ENCODE peak calls at places on chromosomes 6 and 20, in ten cellular contexts. T, W, B, S, M, G, V, J, N and U are unnamed samples. For H3K27me3, the result is how much of the 10 kb centered on the place peaks cover.

GRCh38 chr20:33684533-33685327 is 1.5 kb downstream of the E2F1 start:
- DNase-seq in M (peak), V (peak), B (no peak), S (no peak), W (no peak), J (peak), N (no peak), G (no peak), T (no peak), U (no peak)

GRCh38 chr6:106688177-106688951 is 59.0 kb downstream of the QRSL1 start:
- DNase-seq in J (no peak), N (peak), W (no peak), M (no peak), G (no peak), B (no peak), S (no peak), V (no peak), T (no peak), U (no peak)

GRCh38 chr6:113645576-113645970 is 211.6 kb upstream of the MARCKS start:
- DNase-seq in M (no peak), T (peak), N (no peak), W (peak), S (peak), V (no peak), J (no peak), B (no peak), G (no peak), U (no peak)

GRCh38 chr20:57999465-58000111 is 228.9 kb downstream of the ANKRD60 start:
- DNase-seq in V (peak), S (peak), M (no peak), T (no peak), N (no peak), J (no peak), W (peak), B (no peak), G (peak), U (no peak)

GRCh38 chr20:58637466-58638198 is 13.5 kb upstream of the STX16 start:
- DNase-seq in G (no peak), T (no peak), N (no peak), V (no peak), M (no peak), B (no peak), S (no peak), W (no peak), J (no peak), U (no peak)

GRCh38 chr20:62616728-62617621 is 25.3 kb upstream of the SLCO4A1 start:
- DNase-seq in G (peak), W (peak), T (peak), J (peak), V (peak), N (no peak), B (peak), M (peak), S (peak), U (no peak)

GRCh38 chr6:169450097-169450496 is 196.5 kb upstream of the THBS2 start:
- DNase-seq in J (no peak), T (no peak), W (no peak), M (no peak), S (no peak), G (no peak), N (no peak), V (no peak), B (no peak), U (no peak)

GRCh38 chr6:40719671-40720374 is 132.7 kb upstream of the LRFN2 start:
- DNase-seq in J (no peak), B (no peak), V (peak), N (peak), S (no peak), W (peak), G (no peak), T (no peak), M (no peak), U (no peak)

GRCh38 chr6:17456711-17457110 is 63.3 kb downstream of the CAP2 start:
- DNase-seq in B (no peak), T (no peak), J (no peak), W (no peak), N (no peak), G (no peak), M (no peak), V (no peak), S (no peak), U (no peak)

GRCh38 chr20:12455152-12455551 is 537.5 kb downstream of the BTBD3 start:
- DNase-seq in W (no peak), M (no peak), V (no peak), J (no peak), B (no peak), T (no peak), N (no peak), S (no peak), G (no peak), U (no peak)

GRCh38 chr6:79668381-79668780 is 37.3 kb downstream of the SH3BGRL2 start:
- DNase-seq in J (no peak), T (no peak), N (no peak), M (no peak), G (no peak), W (no peak), V (no peak), S (peak), B (no peak), U (no peak)

GRCh38 chr6:93319304-93319703 is 100.1 kb downstream of the EPHA7 start:
- DNase-seq in N (no peak), M (no peak), W (no peak), B (no peak), T (no peak), V (no peak), G (no peak), S (no peak), J (no peak), U (no peak)

GRCh38 chr20:53735536-53736050 is 142.0 kb upstream of the ZNF217 start:
- DNase-seq in V (peak), M (no peak), T (no peak), W (no peak), S (no peak), J (no peak), N (no peak), B (no peak), G (no peak), U (no peak)

GRCh38 chr20:32559753-32560380 is 25.3 kb downstream of the NOL4L start:
- DNase-seq in T (no peak), G (no peak), S (no peak), N (no peak), B (no peak), M (no peak), W (no peak), J (no peak), V (no peak), U (no peak)

GRCh38 chr6:6332873-6333272 is 12.4 kb upstream of the F13A1 start:
- DNase-seq in G (no peak), S (no peak), N (peak), M (no peak), V (no peak), T (no peak), W (no peak), B (no peak), J (no peak), U (no peak)

GRCh38 chr20:17863577-17864292 is 104.9 kb downstream of the SNX5 start:
- DNase-seq in M (peak), W (peak), V (peak), T (peak), S (peak), J (peak), G (no peak), B (no peak), N (no peak), U (no peak)

GRCh38 chr6:17490724-17491123 is 97.3 kb downstream of the CAP2 start:
- DNase-seq in J (no peak), G (no peak), N (no peak), W (no peak), T (no peak), V (peak), S (no peak), B (no peak), M (no peak), U (no peak)

GRCh38 chr20:31920275-31920855 is 31.5 kb downstream of the PDRG1 start:
- DNase-seq in S (no peak), B (no peak), J (no peak), T (no peak), M (no peak), W (no peak), G (no peak), V (no peak), N (no peak), U (no peak)

GRCh38 chr20:5065489-5066383 is 54.0 kb downstream of the PCNA start:
- DNase-seq in S (peak), T (peak), V (peak), J (peak), M (no peak), W (no peak), B (peak), N (no peak), G (no peak), U (peak)

GRCh38 chr6:13194852-13195251 is 133.5 kb downstream of the TBC1D7 start:
- DNase-seq in B (peak), V (peak), J (no peak), W (peak), M (no peak), N (no peak), S (peak), G (peak), T (peak), U (no peak)

GRCh38 chr20:52490715-52491430 is 299.3 kb upstream of the ZFP64 start:
- DNase-seq in N (no peak), B (no peak), G (no peak), M (no peak), W (no peak), V (peak), S (no peak), T (no peak), J (no peak), U (no peak)

GRCh38 chr20:3420211-3420707 is 12.8 kb upstream of the DNAAF9 start:
- DNase-seq in W (peak), B (no peak), N (peak), S (peak), M (no peak), G (peak), J (no peak), V (no peak), T (peak), U (no peak)

GRCh38 chr20:38143646-38144554 is 21.2 kb downstream of the TGM2 start:
- DNase-seq in B (no peak), M (peak), G (no peak), W (no peak), S (peak), J (no peak), V (peak), T (peak), N (no peak), U (no peak)

GRCh38 chr6:42970859-42971612 is 7.9 kb downstream of the PEX6 start:
- DNase-seq in M (no peak), V (peak), T (no peak), J (no peak), G (no peak), S (no peak), W (no peak), N (no peak), B (no peak), U (no peak)

GRCh38 chr6:6724319-6725119 is 136.0 kb downstream of the LY86 start:
- DNase-seq in S (peak), N (no peak), M (peak), J (peak), V (peak), W (peak), T (peak), B (peak), G (peak), U (no peak)

GRCh38 chr6:116278853-116279231 is 888 bp downstream of the TSPYL1 start:
- DNase-seq in G (peak), T (peak), M (peak), B (no peak), V (no peak), S (no peak), W (no peak), J (peak), N (no peak), U (no peak)

GRCh38 chr6:138187156-138187555 is 25.4 kb downstream of the ARFGEF3 start:
- DNase-seq in V (no peak), J (no peak), M (no peak), N (no peak), S (no peak), W (no peak), G (no peak), B (no peak), T (no peak), U (no peak)

GRCh38 chr20:52529856-52530255 is 338.3 kb upstream of the ZFP64 start:
- DNase-seq in G (no peak), M (no peak), S (no peak), V (no peak), N (no peak), B (no peak), T (no peak), W (no peak), J (no peak), U (no peak)

GRCh38 chr6:7154341-7155139 is 46.8 kb downstream of the RREB1 start:
- DNase-seq in T (no peak), S (no peak), N (peak), B (no peak), M (no peak), W (no peak), J (no peak), G (no peak), V (no peak), U (no peak)

GRCh38 chr6:163355471-163355991 is 59.0 kb upstream of the QKI start:
- DNase-seq in M (peak), G (peak), N (no peak), V (peak), S (no peak), T (peak), B (no peak), J (peak), W (no peak), U (no peak)

GRCh38 chr6:150666071-150666470 is 66.4 kb downstream of the PLEKHG1 start:
- DNase-seq in N (no peak), V (no peak), W (peak), J (no peak), S (peak), B (no peak), T (peak), M (no peak), G (peak), U (no peak)

GRCh38 chr20:53778041-53778516 is 184.4 kb upstream of the ZNF217 start:
- DNase-seq in V (no peak), B (no peak), T (no peak), J (no peak), M (no peak), N (no peak), G (no peak), W (no peak), S (no peak), U (no peak)

GRCh38 chr6:14066782-14067406 is 50.7 kb upstream of the CD83 start:
- DNase-seq in G (no peak), V (peak), N (no peak), T (no peak), S (no peak), B (peak), J (no peak), M (peak), W (peak), U (no peak)

GRCh38 chr6:166587631-166588413 is 1.3 kb upstream of the RAMACL start:
- DNase-seq in N (peak), V (no peak), W (no peak), S (no peak), J (no peak), T (no peak), M (no peak), G (no peak), B (no peak), U (no peak)

GRCh38 chr6:143744593-143745151 is 66.9 kb downstream of the PHACTR2 start:
- DNase-seq in M (no peak), N (no peak), G (peak), V (no peak), T (no peak), W (no peak), B (peak), J (no peak), S (peak), U (no peak)
- H3K27me3 ChIP-seq in M (under half), N (under half), G (under half), V (under half), T (under half), W (under half), B (under half), J (under half), S (under half), U (under half)

GRCh38 chr6:41787219-41787917 is at the start of gene TOMM6:
- DNase-seq in S (peak), J (peak), W (peak), N (peak), B (peak), V (peak), M (peak), T (peak), G (peak), U (peak)

GRCh38 chr6:41785254-41785653 is 2.2 kb upstream of the TOMM6 start:
- DNase-seq in J (no peak), M (no peak), S (no peak), W (no peak), G (no peak), B (no peak), V (no peak), N (no peak), T (no peak), U (no peak)

GRCh38 chr6:41784581-41785171 is 2.8 kb upstream of the TOMM6 start:
- DNase-seq in V (no peak), S (no peak), J (no peak), N (no peak), W (no peak), M (no peak), T (no peak), G (no peak), B (no peak), U (no peak)

GRCh38 chr6:41785689-41786450 is 1.6 kb upstream of the TOMM6 start:
- DNase-seq in W (no peak), M (no peak), T (peak), G (no peak), J (peak), B (no peak), V (no peak), N (no peak), S (peak), U (no peak)

GRCh38 chr6:41786451-41787218 is 859 bp upstream of the TOMM6 start:
- DNase-seq in B (peak), G (peak), M (peak), T (peak), S (peak), J (peak), N (no peak), W (peak), V (peak), U (peak)
- TF ChIP-seq POLR2A in B (peak), G (no peak), M (no peak), T (peak), S (peak), J (peak), N (no peak), W (peak), V (peak), U (no peak)

GRCh38 chr6:33078919-33079521 is 3.2 kb downstream of the HLA-DPB1 start:
- DNase-seq in V (no peak), B (no peak), N (no peak), S (no peak), W (no peak), J (no peak), T (no peak), M (no peak), G (no peak), U (no peak)
- H3K27me3 ChIP-seq in V (under half), B (under half), N (under half), S (under half), W (under half), J (under half), T (under half), M (under half), G (under half), U (under half)

DNA sequence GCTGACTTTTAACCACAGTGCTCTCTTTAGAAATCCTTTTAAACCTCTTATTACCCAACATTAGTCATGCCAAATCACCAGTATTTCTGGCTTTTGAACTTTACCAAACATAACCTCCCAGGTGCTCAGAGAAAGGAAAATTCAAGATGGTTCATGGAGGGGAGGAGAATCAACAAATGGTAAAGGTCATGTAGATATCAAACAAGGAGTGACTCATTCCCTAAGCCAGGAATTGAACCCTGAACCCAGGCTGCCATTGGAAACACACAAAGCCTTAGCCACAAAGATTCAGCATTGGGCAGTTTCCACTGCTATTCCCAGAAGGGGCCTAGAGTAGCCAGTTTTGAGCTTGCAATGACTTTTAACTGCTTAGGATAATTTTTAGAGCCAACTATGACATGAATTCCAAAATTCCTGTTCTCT is 21.6 kb upstream of the ENTPD6 start:
- DNase-seq in N (no peak), B (no peak), J (no peak), T (no peak), M (no peak), S (no peak), W (no peak), G (no peak), V (no peak), U (no peak)
- TF ChIP-seq POLR2A in N (no peak), B (no peak), J (no peak), T (no peak), M (no peak), S (no peak), W (no peak), G (no peak), V (no peak), U (no peak)

GRCh38 chr20:46028110-46028509 is 905 bp upstream of the SLC12A5 start:
- DNase-seq in S (no peak), N (no peak), V (no peak), G (no peak), B (no peak), J (no peak), M (no peak), T (no peak), W (no peak), U (no peak)

GRCh38 chr20:46025376-46025783 is 3.6 kb upstream of the SLC12A5 start:
- DNase-seq in N (no peak), V (no peak), B (no peak), G (no peak), T (no peak), W (no peak), J (no peak), S (no peak), M (no peak), U (no peak)

GRCh38 chr20:46028772-46029371 is at the start of gene SLC12A5:
- DNase-seq in S (no peak), M (no peak), N (no peak), J (no peak), W (no peak), G (no peak), V (no peak), T (no peak), B (no peak), U (no peak)

GRCh38 chr20:46030290-46031013 is 1.4 kb downstream of the SLC12A5 start:
- DNase-seq in N (no peak), T (no peak), V (no peak), M (no peak), G (no peak), S (no peak), W (no peak), B (no peak), J (no peak), U (no peak)

DNA sequence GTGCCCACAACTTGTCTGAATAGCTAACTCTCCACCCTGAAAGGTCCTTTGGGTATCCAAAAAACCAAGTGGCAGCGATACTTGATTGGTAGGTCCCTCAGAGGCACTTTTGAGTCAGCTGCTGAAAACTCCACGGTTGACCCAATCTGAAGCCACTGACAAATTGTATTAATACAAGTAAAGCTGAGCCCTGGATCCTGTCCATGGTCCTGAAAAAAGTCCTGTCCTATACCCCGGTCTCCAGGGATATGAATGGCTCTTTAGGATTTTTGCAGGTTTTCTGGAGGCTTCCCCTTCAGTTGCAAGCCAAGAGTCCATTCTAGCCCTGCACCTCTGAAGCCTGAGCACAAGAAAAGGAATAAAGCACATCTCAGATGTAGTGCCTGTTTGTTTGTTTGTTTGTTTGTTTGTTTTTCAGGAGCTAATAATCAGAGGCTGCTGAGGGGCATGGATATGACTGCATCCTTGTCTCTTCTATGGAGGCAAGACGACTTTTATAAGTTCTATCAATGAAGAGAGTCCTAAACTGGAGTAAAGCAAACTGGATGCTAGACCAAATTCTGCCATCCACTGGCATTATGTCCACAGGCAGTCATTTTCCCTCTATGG is 1.7 kb upstream of the SLC12A5 start:
- DNase-seq in S (no peak), G (no peak), T (peak), N (no peak), J (peak), B (no peak), M (no peak), V (peak), W (peak), U (no peak)
- H3K27me3 ChIP-seq in S (half or more), G (under half), T (under half), N (under half), J (under half), B (under half), M (under half), V (under half), W (under half), U (under half)

DNA sequence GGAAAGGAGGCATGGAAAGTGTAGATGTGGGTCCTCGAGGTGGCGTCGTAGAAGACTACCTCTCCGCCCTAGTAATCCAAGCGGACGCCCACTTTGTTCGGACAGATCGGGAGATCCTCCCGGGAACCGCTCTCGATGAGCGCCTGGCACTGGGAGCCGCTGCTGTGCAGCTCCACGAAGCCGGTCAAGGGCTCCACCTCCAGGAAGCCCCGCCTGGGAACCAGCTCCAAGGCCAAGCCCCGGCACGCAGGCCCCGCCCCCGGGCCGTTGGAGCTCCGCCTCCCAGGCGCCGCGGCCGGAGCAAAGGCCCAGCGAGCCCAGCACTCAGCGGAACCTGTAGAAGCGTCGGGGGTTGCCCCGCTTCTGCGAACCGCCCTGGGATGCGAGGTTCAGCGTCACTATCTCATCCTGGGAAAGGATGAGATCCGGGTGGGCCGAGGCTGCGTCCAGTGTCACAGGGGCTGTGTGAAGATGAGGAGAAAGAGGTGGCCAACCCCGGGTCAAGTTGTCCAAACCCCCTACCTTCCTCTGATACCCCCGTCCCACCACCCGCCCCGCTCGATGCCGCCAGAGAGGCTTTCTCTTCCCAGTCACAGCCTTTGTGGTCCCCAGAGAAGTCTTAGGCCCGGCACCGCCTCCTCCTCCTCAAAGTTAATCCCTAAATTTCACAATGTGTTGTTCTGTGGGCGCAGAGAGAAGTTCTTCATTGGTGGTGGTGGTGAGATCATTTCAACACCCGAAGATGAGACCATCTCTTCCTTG is 10.8 kb downstream of the TRIM31 start:
- DNase-seq in S (peak), J (peak), G (peak), N (no peak), M (peak), B (peak), V (peak), T (peak), W (peak), U (peak)
- TF ChIP-seq POLR2A in S (peak), J (no peak), G (no peak), N (no peak), M (peak), B (peak), V (peak), T (peak), W (peak), U (peak)